ENCODE peak calls at places on chromosome 2, in nine cellular contexts. E, N, I, V, K, X, Q, B and G are unnamed samples.

GRCh38 chr2:159615187-159615935 is 987 bp downstream of the BAZ2B start:
- DNase-seq in E (peak; percentile 77), N (peak; percentile 84), I (peak; percentile 91), V (peak; percentile 90), K (peak; percentile 94), X (peak; percentile 15), Q (peak; percentile 54), B (peak; percentile 92), G (peak; percentile 94)

GRCh38 chr2:220228310-220229006 is 601.0 kb downstream of the SLC4A3 start:
- DNase-seq in E (no peak), N (no peak), I (peak; percentile 99), V (peak; percentile 98), K (no peak), X (no peak), Q (peak; percentile 99), B (no peak), G (peak; percentile 93)

GRCh38 chr2:240733803-240734495 is 42.3 kb downstream of the AQP12A start:
- DNase-seq in E (no peak), N (peak; percentile 24), I (no peak), V (no peak), K (no peak), X (no peak), Q (no peak), B (no peak), G (no peak)

GRCh38 chr2:1772868-1773267 is 28.6 kb upstream of the PXDN start:
- DNase-seq in E (no peak), N (no peak), I (no peak), V (no peak), K (no peak), X (no peak), Q (peak; percentile 88), B (no peak), G (no peak)

GRCh38 chr2:239225921-239226561 is 174.8 kb downstream of the HDAC4 start:
- DNase-seq in E (no peak), N (no peak), I (peak; percentile 86), V (peak; percentile 94), K (peak; percentile 29), X (no peak), Q (no peak), B (no peak), G (peak; percentile 88)

GRCh38 chr2:100451734-100452133 is 18.5 kb upstream of the NMS start:
- DNase-seq in E (no peak), N (no peak), I (no peak), V (no peak), K (no peak), X (no peak), Q (no peak), B (no peak), G (no peak)

GRCh38 chr2:221518201-221518936 is 53.7 kb downstream of the EPHA4 start:
- DNase-seq in E (no peak), N (no peak), I (peak; percentile 92), V (peak; percentile 48), K (no peak), X (peak; percentile 91), Q (no peak), B (no peak), G (peak; percentile 40)

GRCh38 chr2:31693882-31694281 is 113.1 kb upstream of the SRD5A2 start:
- DNase-seq in E (no peak), N (no peak), I (no peak), V (peak; percentile 4), K (no peak), X (no peak), Q (no peak), B (no peak), G (peak; percentile 4)

GRCh38 chr2:230828272-230828961 is 36.3 kb upstream of the ITM2C start:
- DNase-seq in E (no peak), N (no peak), I (no peak), V (no peak), K (peak; percentile 69), X (no peak), Q (no peak), B (no peak), G (no peak)

GRCh38 chr2:162874412-162874811 is 35.8 kb upstream of the KCNH7 start:
- DNase-seq in E (no peak), N (no peak), I (no peak), V (no peak), K (no peak), X (no peak), Q (no peak), B (no peak), G (no peak)

GRCh38 chr2:232367016-232367415 is 11.5 kb upstream of the ALPP start:
- DNase-seq in E (no peak), N (no peak), I (no peak), V (no peak), K (no peak), X (no peak), Q (no peak), B (peak; percentile 31), G (no peak)

GRCh38 chr2:206858972-206859739 is 80.2 kb upstream of the CPO start:
- DNase-seq in E (no peak), N (no peak), I (no peak), V (no peak), K (no peak), X (no peak), Q (no peak), B (no peak), G (no peak)

GRCh38 chr2:67289921-67290371 is 107.2 kb upstream of the ETAA1 start:
- DNase-seq in E (no peak), N (no peak), I (peak; percentile 95), V (peak; percentile 87), K (no peak), X (no peak), Q (peak; percentile 62), B (no peak), G (peak; percentile 90)

GRCh38 chr2:28276807-28277206 is 115.9 kb upstream of the FOSL2 start:
- DNase-seq in E (no peak), N (no peak), I (peak; percentile 61), V (no peak), K (peak; percentile 73), X (no peak), Q (no peak), B (no peak), G (peak; percentile 19)

GRCh38 chr2:38138996-38139395 is 63.0 kb upstream of the CYP1B1 start:
- DNase-seq in E (no peak), N (no peak), I (no peak), V (no peak), K (no peak), X (no peak), Q (no peak), B (no peak), G (no peak)

GRCh38 chr2:33384562-33384961 is 91.9 kb upstream of the RASGRP3 start:
- DNase-seq in E (no peak), N (no peak), I (no peak), V (peak; percentile 41), K (no peak), X (no peak), Q (no peak), B (no peak), G (no peak)

GRCh38 chr2:212052412-212053159 is 486.0 kb downstream of the ERBB4 start:
- DNase-seq in E (no peak), N (no peak), I (peak; percentile 94), V (peak; percentile 66), K (no peak), X (peak; percentile 4), Q (no peak), B (no peak), G (peak; percentile 51)